ENCODE peak calls at places on chromosomes 5 and 9, in five cellular contexts. K, Q, X, O and D are unnamed samples.
A peak's percentile ranks its signal among the peaks of the same experiment; 100 is the strongest.

GRCh38 chr5:71586941-71587708 is at the start of gene MCCC2:
- DNase-seq in K (peak; percentile 93), Q (peak; percentile 92), X (peak; percentile 88), O (peak; percentile 97), D (peak; percentile 99)

GRCh38 chr9:35736201-35736633 is 3.8 kb downstream of the CREB3 start:
- DNase-seq in K (no peak), Q (peak; percentile 79), X (peak; percentile 58), O (peak; percentile 85), D (peak; percentile 81)

GRCh38 chr9:34430843-34431437 is 27.4 kb downstream of the FAM219A start:
- DNase-seq in K (peak; percentile 34), Q (peak; percentile 85), X (peak; percentile 72), O (peak; percentile 69), D (peak; percentile 60)

GRCh38 chr5:31682847-31683246 is 43.9 kb downstream of the PDZD2 start:
- DNase-seq in K (no peak), Q (no peak), X (no peak), O (no peak), D (no peak)

GRCh38 chr5:181217805-181218065 is 5.3 kb upstream of the TRIM41 start:
- DNase-seq in K (no peak), Q (no peak), X (no peak), O (no peak), D (no peak)

GRCh38 chr5:66595877-66596790 is at the start of gene MAST4:
- DNase-seq in K (peak; percentile 87), Q (peak; percentile 67), X (peak; percentile 93), O (peak; percentile 97), D (peak; percentile 91)

GRCh38 chr9:98750396-98751060 is 41.8 kb upstream of the GABBR2 start:
- DNase-seq in K (no peak), Q (no peak), X (no peak), O (no peak), D (no peak)

GRCh38 chr9:114529285-114529684 is 24.0 kb upstream of the WHRN start:
- DNase-seq in K (no peak), Q (no peak), X (no peak), O (no peak), D (no peak)

GRCh38 chr9:115008536-115008935 is 78.1 kb upstream of the TNFSF8 start:
- DNase-seq in K (no peak), Q (peak; percentile 94), X (no peak), O (no peak), D (no peak)

GRCh38 chr5:138664276-138664943 is 88.8 kb upstream of the CTNNA1 start:
- DNase-seq in K (no peak), Q (peak; percentile 39), X (no peak), O (no peak), D (peak; percentile 66)

GRCh38 chr5:96432245-96433065 is 593 bp downstream of the PCSK1 start:
- DNase-seq in K (no peak), Q (no peak), X (no peak), O (peak; percentile 63), D (no peak)

GRCh38 chr5:42787845-42788244 is 23.8 kb downstream of the SELENOP start:
- DNase-seq in K (no peak), Q (no peak), X (no peak), O (no peak), D (no peak)
- H3K14ac ChIP-seq in K (no peak overlapping the region), Q (no peak overlapping the region), X (no peak overlapping the region), O (no peak overlapping the region), D (no peak overlapping the region)

DNA sequence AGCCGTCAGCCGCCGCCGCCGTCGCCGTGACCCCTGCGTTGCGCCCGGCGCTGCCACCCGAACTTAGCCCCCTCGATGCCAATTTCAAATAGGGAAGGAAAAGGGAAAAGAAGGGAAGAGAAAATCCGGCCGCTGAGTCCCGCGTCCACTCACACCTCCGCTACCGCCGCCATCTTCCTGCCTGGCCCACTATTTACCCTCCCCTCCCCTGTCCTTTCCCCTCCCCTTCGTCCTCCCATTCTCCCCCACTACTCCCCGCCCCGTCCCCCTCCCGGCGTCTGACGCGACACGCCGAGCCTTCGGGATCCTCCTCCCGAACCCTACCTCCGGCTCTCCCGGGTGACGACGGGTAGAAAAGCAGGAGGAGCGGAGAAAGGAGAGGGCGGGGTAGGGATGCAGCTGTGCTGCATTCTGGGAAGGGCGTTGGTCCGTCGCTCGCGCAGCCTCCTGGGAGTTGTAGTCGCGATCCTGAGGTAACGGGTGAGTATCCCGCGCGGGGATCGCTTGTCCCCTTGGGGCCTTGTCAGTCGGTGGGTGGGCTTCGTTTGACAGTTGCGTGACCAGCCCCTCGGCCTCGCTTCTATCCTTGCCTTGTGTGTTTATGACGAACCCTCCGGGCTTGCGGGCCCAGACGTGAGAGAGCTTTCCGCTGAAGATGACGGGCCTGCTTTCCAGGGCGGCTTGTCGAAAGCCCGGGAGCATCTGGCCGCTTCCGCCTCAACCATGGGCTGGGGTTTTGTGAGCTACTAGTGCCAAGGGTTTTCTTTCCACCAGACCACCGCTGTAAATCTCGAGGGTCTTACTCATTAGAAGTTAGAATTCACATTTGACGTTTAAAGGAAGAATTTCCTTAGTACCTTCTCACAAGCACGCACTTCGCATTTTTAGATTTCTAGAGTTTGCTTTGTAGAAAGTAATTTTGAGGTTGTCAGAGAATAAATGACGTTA is at the start of the genes CERT1 and POLK:
- DNase-seq in K (peak; percentile 90), Q (peak; percentile 98), X (peak; percentile 96), O (peak; percentile 99), D (peak; percentile 97)
- H4K91ac ChIP-seq in K (no peak within 1 kb of the TSS), Q (peak within 1 kb of the TSS; percentile 92), X (no peak within 1 kb of the TSS), O (no peak within 1 kb of the TSS), D (peak within 1 kb of the TSS; percentile 68)

GRCh38 chr5:103258368-103258956 is at the start of gene MACIR:
- DNase-seq in K (peak; percentile 97), Q (peak; percentile 95), X (peak; percentile 97), O (peak; percentile 99), D (peak; percentile 99)
- H3K14ac ChIP-seq in K (no peak within 1 kb of the TSS), Q (peak within 1 kb of the TSS; percentile 90), X (peak within 1 kb of the TSS; percentile 89), O (peak within 1 kb of the TSS; percentile 71), D (peak within 1 kb of the TSS; percentile 99)

GRCh38 chr9:136944519-136945332 is at the start of the genes C8G and FBXW5:
- DNase-seq in K (peak; percentile 78), Q (peak; percentile 89), X (peak; percentile 94), O (peak; percentile 95), D (peak; percentile 99)
- H4K91ac ChIP-seq in K (peak within 1 kb of the TSS; percentile 37), Q (peak within 1 kb of the TSS; percentile 68), X (no peak within 1 kb of the TSS), O (no peak within 1 kb of the TSS), D (peak within 1 kb of the TSS; percentile 98)